ENCODE peak calls at places on chromosome 15, in ten cellular contexts. H is HFFc6, B is MV-4-11, P is cardiac muscle cell, X is left ventricle myocardium inferior, S is cardiac fibroblast, U is lung, L is GM06990, N is iPS-NIHi11, V is small intestine. W is an unnamed sample.

GRCh38 chr15:38038659-38039442 is 104.4 kb downstream of the TMCO5A start:
- DNase-seq in H (peak), L (no peak), X (no peak), B (no peak), N (no peak), V (no peak), P (no peak), S (peak), U (no peak), W (no peak)

GRCh38 chr15:94229591-94230365 is 1.6 kb upstream of the MCTP2 start:
- DNase-seq in B (peak), P (no peak), S (no peak), L (peak), H (no peak), U (no peak), V (peak), N (no peak), X (no peak), W (no peak)

GRCh38 chr15:81098884-81099601 is 35.0 kb upstream of the CFAP161 start:
- DNase-seq in P (no peak), H (no peak), X (peak), B (peak), N (no peak), U (peak), V (no peak), L (no peak), S (peak), W (peak)

GRCh38 chr15:45732544-45733130 is 97.8 kb downstream of the SQOR start:
- DNase-seq in V (peak), X (peak), U (no peak), N (peak), S (peak), B (no peak), L (no peak), H (no peak), P (peak), W (peak)

GRCh38 chr15:26690778-26691177 is 82.1 kb downstream of the GABRB3 start:
- DNase-seq in N (peak), B (no peak), S (no peak), X (no peak), H (no peak), L (no peak), P (no peak), V (no peak), U (no peak), W (no peak)

GRCh38 chr15:75025548-75026260 is 2.3 kb downstream of the PPCDC start:
- DNase-seq in S (no peak), L (no peak), P (no peak), H (no peak), X (no peak), N (no peak), B (no peak), V (peak), U (no peak), W (no peak)

GRCh38 chr15:40770147-40770721 is 454 bp downstream of the C15orf62 start:
- DNase-seq in H (no peak), U (no peak), N (no peak), B (no peak), X (no peak), V (peak), S (no peak), P (no peak), L (no peak), W (no peak)

GRCh38 chr15:80173022-80173759 is 20.4 kb downstream of the FAH start:
- DNase-seq in B (peak), P (peak), H (peak), U (peak), N (peak), X (peak), V (peak), S (peak), L (peak), W (peak)

GRCh38 chr15:100525894-100526512 is 2.7 kb downstream of the CERS3 start:
- DNase-seq in S (peak), L (no peak), H (no peak), V (no peak), N (no peak), U (no peak), X (peak), B (no peak), P (no peak), W (peak)

GRCh38 chr15:44069489-44069888 is 125.6 kb downstream of the FRMD5 start:
- DNase-seq in B (no peak), V (no peak), S (no peak), H (no peak), X (no peak), P (no peak), L (no peak), N (no peak), U (no peak), W (no peak)

GRCh38 chr15:90024406-90024805 is 23.3 kb downstream of the ZNF710 start:
- DNase-seq in X (no peak), H (no peak), N (no peak), P (no peak), V (no peak), U (no peak), L (no peak), B (no peak), S (no peak), W (no peak)

GRCh38 chr15:35308802-35309201 is 223.7 kb upstream of the NANOGP8 start:
- DNase-seq in V (peak), B (no peak), X (peak), H (peak), N (no peak), U (no peak), L (no peak), S (peak), P (peak), W (no peak)

GRCh38 chr15:70936326-70936725 is 43.7 kb downstream of the LRRC49 start:
- DNase-seq in U (no peak), H (no peak), B (no peak), N (no peak), X (no peak), L (no peak), V (no peak), S (peak), P (peak), W (no peak)

GRCh38 chr15:74332611-74333010 is 34.8 kb downstream of the CYP11A1 start:
- DNase-seq in L (no peak), B (no peak), P (no peak), V (no peak), H (no peak), X (no peak), U (no peak), S (no peak), N (no peak), W (peak)

GRCh38 chr15:83846847-83847246 is 192.9 kb downstream of the ADAMTSL3 start:
- DNase-seq in P (no peak), L (no peak), H (no peak), N (no peak), B (peak), U (no peak), X (no peak), S (peak), V (no peak), W (no peak)

GRCh38 chr15:41022487-41023090 is 69.3 kb downstream of the CHAC1 start:
- DNase-seq in N (peak), H (peak), S (peak), X (no peak), U (peak), V (peak), B (peak), P (peak), L (peak), W (no peak)

GRCh38 chr15:48631191-48631770 is 14.2 kb downstream of the FBN1 start:
- DNase-seq in V (no peak), B (no peak), X (peak), P (peak), N (no peak), H (no peak), L (no peak), S (peak), U (no peak), W (no peak)

GRCh38 chr15:52483712-52484111 is 45.0 kb downstream of the MYO5A start:
- DNase-seq in B (peak), L (no peak), P (no peak), S (peak), H (peak), N (no peak), U (no peak), V (no peak), X (no peak), W (no peak)

GRCh38 chr15:80982205-80982604 is 7.4 kb downstream of the MESD start:
- DNase-seq in H (no peak), N (no peak), S (no peak), V (no peak), P (no peak), L (no peak), B (peak), X (no peak), U (no peak), W (no peak)

GRCh38 chr15:88610756-88611231 is 10.3 kb upstream of the AEN start:
- DNase-seq in P (no peak), H (peak), B (peak), N (no peak), L (no peak), X (no peak), V (no peak), U (no peak), S (no peak), W (no peak)

GRCh38 chr15:49675051-49675450 is 54.2 kb downstream of the DTWD1 start:
- DNase-seq in U (no peak), B (no peak), P (no peak), X (no peak), H (peak), N (no peak), V (no peak), L (no peak), S (peak), W (no peak)

GRCh38 chr15:45458746-45459403 is 63.7 kb downstream of the SLC30A4 start:
- DNase-seq in N (peak), H (peak), X (peak), P (peak), V (peak), U (peak), S (peak), L (no peak), B (peak), W (peak)

GRCh38 chr15:43168192-43169107 is 16.8 kb upstream of the CCNDBP1 start:
- DNase-seq in V (no peak), H (peak), B (no peak), L (no peak), S (peak), N (no peak), U (no peak), X (no peak), P (peak), W (no peak)

GRCh38 chr15:100601158-100601557 is 826 bp downstream of the LINS1 start:
- DNase-seq in N (no peak), U (no peak), V (peak), P (peak), S (peak), B (peak), X (no peak), L (peak), H (no peak), W (no peak)

GRCh38 chr15:87669846-87670245 is 586.7 kb downstream of the NTRK3 start:
- DNase-seq in U (no peak), B (peak), L (no peak), S (no peak), P (no peak), V (no peak), X (no peak), N (no peak), H (no peak), W (no peak)

GRCh38 chr15:73051402-73051810 is 857 bp upstream of the NEO1 start:
- DNase-seq in N (peak), B (no peak), P (no peak), L (no peak), U (peak), V (peak), H (no peak), X (peak), S (no peak), W (peak)

GRCh38 chr15:85379403-85380131 is 836 bp upstream of the AKAP13 start:
- DNase-seq in V (peak), S (no peak), B (no peak), H (peak), U (peak), L (peak), P (no peak), X (no peak), N (no peak), W (no peak)

GRCh38 chr15:58015565-58015964 is 49.9 kb downstream of the ALDH1A2 start:
- DNase-seq in U (no peak), X (no peak), N (no peak), L (no peak), B (no peak), P (no peak), S (no peak), H (no peak), V (no peak), W (no peak)

GRCh38 chr15:31262901-31263671 is 63.5 kb upstream of the KLF13 start:
- DNase-seq in B (peak), S (peak), N (no peak), V (peak), L (peak), P (no peak), U (peak), H (no peak), X (peak), W (peak)

GRCh38 chr15:91790826-91791225 is 62.7 kb upstream of the SLCO3A1 start:
- DNase-seq in U (peak), N (no peak), B (no peak), X (no peak), L (no peak), V (no peak), P (no peak), H (no peak), S (no peak), W (no peak)

GRCh38 chr15:79064496-79064895 is 26.1 kb downstream of the RASGRF1 start:
- DNase-seq in U (no peak), S (no peak), V (no peak), X (no peak), L (no peak), H (no peak), P (no peak), N (no peak), B (no peak), W (no peak)

GRCh38 chr15:45307230-45307924 is 55.3 kb downstream of the SLC28A2 start:
- DNase-seq in N (no peak), H (peak), P (no peak), S (peak), X (no peak), V (peak), L (no peak), B (peak), U (no peak), W (no peak)

GRCh38 chr15:43219929-43220886 is 610 bp downstream of the EPB42 start:
- DNase-seq in X (no peak), L (no peak), S (no peak), B (no peak), U (no peak), V (no peak), H (no peak), N (no peak), P (no peak), W (no peak)

GRCh38 chr15:29130461-29130860 is 139.2 kb downstream of the NSMCE3 start:
- DNase-seq in P (peak), V (no peak), L (no peak), S (no peak), X (no peak), B (no peak), N (no peak), U (no peak), H (no peak), W (no peak)

GRCh38 chr15:29089731-29090616 is 179.6 kb downstream of the NSMCE3 start:
- DNase-seq in X (no peak), N (no peak), L (no peak), H (no peak), B (peak), P (no peak), U (no peak), S (peak), V (no peak), W (no peak)

GRCh38 chr15:99009741-99010370 is 2.3 kb upstream of the PGPEP1L start:
- DNase-seq in V (no peak), N (no peak), S (peak), L (no peak), P (peak), X (no peak), B (no peak), H (no peak), U (no peak), W (no peak)

GRCh38 chr15:50487287-50487686 is 59.2 kb downstream of the USP50 start:
- DNase-seq in N (no peak), V (no peak), P (no peak), X (no peak), L (no peak), H (no peak), B (peak), S (no peak), U (no peak), W (no peak)